ENCODE peak calls at places on chromosomes 12 and 14, in four cellular contexts. O is fibroblast of lung, L is Karpas-422, Q is endodermal cell. F is an unnamed sample.

GRCh38 chr12:19575307-19576243 is 136.3 kb downstream of the AEBP2 start:
- DNase-seq in O (peak; percentile 84), L (no peak), Q (no peak), F (peak; percentile 60)

GRCh38 chr12:9648701-9649531 is 20.6 kb upstream of the CLEC2D start:
- DNase-seq in O (peak; percentile 18), L (peak; percentile 58), Q (no peak), F (peak; percentile 45)

GRCh38 chr12:3342051-3342450 is 149.0 kb upstream of the PRMT8 start:
- DNase-seq in O (peak; percentile 11), L (peak; percentile 54), Q (peak; percentile 89), F (peak; percentile 33)

GRCh38 chr12:122836027-122836921 is 1.0 kb downstream of the HIP1R start:
- DNase-seq in O (no peak), L (peak; percentile 67), Q (peak; percentile 71), F (peak; percentile 62)

GRCh38 chr14:68255697-68256178 is 436.2 kb downstream of the RAD51B start:
- DNase-seq in O (peak; percentile 93), L (no peak), Q (no peak), F (peak; percentile 31)

GRCh38 chr14:32109676-32110075 is 32.6 kb downstream of the ARHGAP5 start:
- DNase-seq in O (peak; percentile 93), L (no peak), Q (no peak), F (peak; percentile 73)

GRCh38 chr12:85741051-85741450 is 95.2 kb downstream of the RASSF9 start:
- DNase-seq in O (no peak), L (no peak), Q (no peak), F (peak; percentile 63)

GRCh38 chr14:93946506-93947170 is 19.5 kb downstream of the FAM181A start:
- DNase-seq in O (peak; percentile 36), L (no peak), Q (no peak), F (no peak)

GRCh38 chr12:113980537-113981337 is 14.6 kb upstream of the RBM19 start:
- DNase-seq in O (peak; percentile 55), L (peak; percentile 82), Q (peak; percentile 84), F (peak; percentile 84)

GRCh38 chr14:50792058-50792477 is 38.9 kb downstream of the NIN start:
- DNase-seq in O (no peak), L (peak; percentile 80), Q (no peak), F (no peak)

GRCh38 chr12:29425722-29426121 is 44.8 kb upstream of the ERGIC2 start:
- DNase-seq in O (no peak), L (no peak), Q (no peak), F (no peak)

GRCh38 chr14:68363401-68363800 is 429.5 kb downstream of the ZFP36L1 start:
- DNase-seq in O (no peak), L (no peak), Q (peak; percentile 76), F (no peak)

GRCh38 chr12:118136559-118137003 is 657 bp downstream of the PEBP1 start:
- DNase-seq in O (peak; percentile 53), L (peak; percentile 78), Q (peak; percentile 83), F (peak; percentile 78)

GRCh38 chr14:81331229-81332026 is 68.7 kb downstream of the STON2 start:
- DNase-seq in O (no peak), L (no peak), Q (no peak), F (no peak)

GRCh38 chr12:123923038-123923437 is 49.6 kb downstream of the CCDC92 start:
- DNase-seq in O (no peak), L (no peak), Q (no peak), F (no peak)

GRCh38 chr12:123916729-123917128 is 55.9 kb downstream of the CCDC92 start:
- DNase-seq in O (peak; percentile 48), L (no peak), Q (no peak), F (no peak)

GRCh38 chr12:123912415-123913385 is 59.9 kb downstream of the CCDC92 start:
- DNase-seq in O (no peak), L (no peak), Q (no peak), F (no peak)

GRCh38 chr12:123914726-123915345 is 57.8 kb downstream of the CCDC92 start:
- DNase-seq in O (no peak), L (no peak), Q (peak; percentile 68), F (no peak)

GRCh38 chr12:123917337-123917850 is 55.2 kb downstream of the CCDC92 start:
- DNase-seq in O (no peak), L (no peak), Q (no peak), F (no peak)
- H3K4me3 ChIP-seq in O (no peak overlapping the region), L (no peak overlapping the region), Q (no peak overlapping the region), F (no peak overlapping the region)

DNA sequence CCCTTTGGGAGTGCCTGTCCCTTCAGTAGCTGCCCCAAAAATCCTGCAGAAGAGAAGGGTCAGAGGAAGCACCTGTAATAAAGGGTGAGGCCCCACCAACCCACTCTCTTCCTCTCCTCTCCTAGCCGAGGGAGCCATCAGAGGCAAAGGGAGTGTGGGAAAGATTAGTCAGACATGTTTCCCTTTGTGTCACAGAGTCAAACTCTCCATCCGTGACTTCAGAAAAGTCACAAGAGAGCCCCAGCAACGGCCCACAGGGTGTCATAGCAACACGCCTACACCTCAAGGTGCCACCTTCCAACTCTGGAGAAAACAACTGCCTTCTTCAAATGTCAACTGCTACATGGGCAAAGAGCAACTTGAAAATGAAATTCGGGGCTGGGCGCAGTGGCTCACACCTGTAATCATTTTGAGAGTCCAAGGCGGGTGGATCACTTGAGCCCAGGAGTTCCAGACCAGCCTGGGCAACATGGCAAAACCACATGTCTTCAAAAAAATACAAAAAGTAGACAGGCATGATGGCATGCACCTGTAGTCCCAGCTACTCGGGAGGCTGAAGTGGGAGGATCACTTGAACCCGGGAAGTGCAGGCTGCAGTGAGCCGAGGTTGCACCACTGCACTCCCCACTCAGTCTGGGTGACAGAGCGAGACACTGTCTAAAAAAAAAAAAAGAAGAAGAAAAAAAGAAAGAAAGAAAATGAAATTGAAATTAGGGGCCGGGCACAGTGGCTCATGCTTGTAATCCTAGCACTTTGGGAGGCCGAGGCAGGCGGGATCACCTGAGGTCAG is 17.7 kb upstream of the CD27 start:
- DNase-seq in O (no peak), L (peak; percentile 95), Q (peak; percentile 38), F (no peak)
- H3K9ac ChIP-seq in O (no peak overlapping the region), L (peak overlapping the region; percentile 69), Q (no peak overlapping the region), F (no peak overlapping the region)

GRCh38 chr14:89041245-89041585 is 216.8 kb downstream of the TTC8 start:
- DNase-seq in O (no peak), L (no peak), Q (no peak), F (no peak)
- H3K4me3 ChIP-seq in O (peak overlapping the region; percentile 38), L (no peak overlapping the region), Q (no peak overlapping the region), F (peak overlapping the region; percentile 71)

DNA sequence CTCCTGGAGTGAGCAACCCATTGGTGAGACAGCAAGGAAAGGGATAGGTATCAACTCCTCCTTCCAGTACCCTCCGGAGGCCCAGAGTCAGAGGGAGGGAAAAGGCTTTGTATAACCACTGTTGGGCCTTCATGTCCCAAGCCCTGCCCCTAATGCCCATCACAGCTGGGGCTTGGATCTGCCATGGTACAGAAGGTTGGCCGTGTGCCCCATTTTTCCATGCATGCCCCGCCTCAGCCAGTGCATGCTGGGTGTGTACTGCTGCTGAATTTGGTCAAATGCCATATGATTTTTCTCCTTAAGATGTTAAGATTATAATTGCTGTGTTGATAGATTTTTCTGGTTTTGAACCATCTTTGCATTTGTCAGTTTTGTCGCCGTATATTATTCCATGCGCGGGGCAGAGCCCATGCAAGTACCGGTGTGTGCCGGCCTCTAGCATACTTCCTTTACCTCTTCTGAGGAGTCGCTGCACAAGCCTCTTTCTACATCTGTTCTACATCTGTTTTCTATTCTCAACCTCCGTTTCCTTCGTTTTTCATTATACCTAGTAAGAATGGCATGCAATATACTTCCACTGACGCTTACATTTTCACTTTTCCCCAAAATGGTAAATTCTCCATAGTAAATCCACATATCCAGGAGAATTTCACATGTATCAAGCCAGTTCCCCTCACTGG is 26.6 kb downstream of the PPP2R5C start:
- DNase-seq in O (no peak), L (no peak), Q (no peak), F (peak; percentile 53)
- H3K9ac ChIP-seq in O (no peak overlapping the region), L (no peak overlapping the region), Q (no peak overlapping the region), F (no peak overlapping the region)

GRCh38 chr14:23008836-23009235 is 1.1 kb downstream of the C14orf93 start:
- DNase-seq in O (peak; percentile 29), L (peak; percentile 75), Q (no peak), F (no peak)
- H3K4me3 ChIP-seq in O (no peak overlapping the region), L (peak overlapping the region; percentile 69), Q (no peak overlapping the region), F (no peak overlapping the region)

F was measured in adipocyte.